ENCODE peak calls at places on chromosomes 5 and 9, in eight cellular contexts. S is WERI-Rb-1, R is IMR-90, M is GM23248, J is PC-9, H is GM23338, P is sigmoid colon, Y is right cardiac atrium. L is an unnamed sample.

GRCh38 chr5:59061377-59061776 is 478.5 kb downstream of the RAB3C start:
- DNase-seq in S (no peak), R (peak), M (no peak), J (no peak), H (no peak), P (no peak), Y (no peak), L (no peak)

GRCh38 chr5:124889522-124889828 is 143.0 kb upstream of the ZNF608 start:
- DNase-seq in S (no peak), R (no peak), M (peak), J (no peak), H (no peak), P (no peak), Y (no peak), L (no peak)

GRCh38 chr9:88143944-88144343 is 5.7 kb upstream of the SPATA31C2 start:
- DNase-seq in S (no peak), R (no peak), M (no peak), J (no peak), H (no peak), P (no peak), Y (no peak), L (no peak)

GRCh38 chr5:84729326-84729725 is 344.6 kb upstream of the EDIL3 start:
- DNase-seq in S (no peak), R (peak), M (peak), J (no peak), H (no peak), P (no peak), Y (no peak), L (no peak)

GRCh38 chr9:14346826-14347407 is 33.0 kb upstream of the NFIB start:
- DNase-seq in S (no peak), R (no peak), M (no peak), J (no peak), H (peak), P (no peak), Y (peak), L (no peak)

GRCh38 chr9:75930766-75931311 is 40.4 kb downstream of the PCSK5 start:
- DNase-seq in S (no peak), R (no peak), M (peak), J (peak), H (no peak), P (no peak), Y (no peak), L (no peak)

GRCh38 chr9:110427497-110428104 is 89.9 kb upstream of the TXNDC8 start:
- DNase-seq in S (peak), R (peak), M (peak), J (no peak), H (peak), P (no peak), Y (peak), L (no peak)

GRCh38 chr5:62720036-62720441 is 141.4 kb downstream of the LRRC70 start:
- DNase-seq in S (peak), R (peak), M (peak), J (no peak), H (peak), P (no peak), Y (peak), L (peak)

GRCh38 chr5:132176987-132177386 is 50.7 kb downstream of the P4HA2 start:
- DNase-seq in S (no peak), R (peak), M (peak), J (no peak), H (no peak), P (no peak), Y (no peak), L (no peak)

GRCh38 chr5:124790261-124790894 is 43.9 kb upstream of the ZNF608 start:
- DNase-seq in S (no peak), R (peak), M (peak), J (no peak), H (no peak), P (no peak), Y (no peak), L (peak)

GRCh38 chr5:179763215-179763945 is 30.4 kb upstream of the LTC4S start:
- DNase-seq in S (peak), R (peak), M (peak), J (peak), H (peak), P (peak), Y (peak), L (peak)

GRCh38 chr5:121984250-121984649 is 22.5 kb downstream of the SRFBP1 start:
- DNase-seq in S (no peak), R (no peak), M (no peak), J (no peak), H (no peak), P (no peak), Y (no peak), L (no peak)

GRCh38 chr5:121979691-121980090 is 17.9 kb downstream of the SRFBP1 start:
- DNase-seq in S (no peak), R (no peak), M (no peak), J (no peak), H (no peak), P (no peak), Y (no peak), L (no peak)

GRCh38 chr5:121982500-121983261 is 20.9 kb downstream of the SRFBP1 start:
- DNase-seq in S (no peak), R (peak), M (peak), J (no peak), H (no peak), P (no peak), Y (no peak), L (no peak)

GRCh38 chr5:121981254-121981653 is 19.5 kb downstream of the SRFBP1 start:
- DNase-seq in S (no peak), R (no peak), M (no peak), J (no peak), H (no peak), P (no peak), Y (no peak), L (no peak)

DNA sequence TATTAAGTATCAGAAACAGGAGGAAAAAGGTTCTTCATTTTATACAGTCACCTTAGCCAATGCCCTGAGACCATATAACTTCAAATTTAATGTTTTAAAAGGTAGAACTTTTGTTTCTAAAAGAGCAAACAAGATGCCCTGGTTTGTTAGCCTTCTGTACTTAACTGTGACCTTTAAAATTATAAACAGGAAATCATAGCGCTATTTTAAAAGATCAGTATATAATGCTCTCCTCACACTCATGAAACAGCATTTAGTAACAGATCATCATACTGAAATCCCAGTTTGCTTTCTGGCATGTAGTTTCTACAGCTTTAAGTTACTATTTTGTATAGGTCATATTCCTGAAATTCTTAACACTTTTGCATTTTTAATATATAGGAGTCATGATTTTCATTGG is 20.3 kb downstream of the SRFBP1 start:
- DNase-seq in S (no peak), R (no peak), M (no peak), J (no peak), H (no peak), P (no peak), Y (no peak), L (no peak)
- H3K27ac ChIP-seq in S (no peak), R (peak), M (no peak), J (no peak), H (no peak), P (peak), Y (no peak), L (peak)

GRCh38 chr9:33158555-33159057 is 8.5 kb downstream of the B4GALT1 start:
- DNase-seq in S (no peak), R (no peak), M (no peak), J (no peak), H (no peak), P (no peak), Y (no peak), L (no peak)
- H3K27ac ChIP-seq in S (no peak), R (peak), M (peak), J (peak), H (peak), P (peak), Y (peak), L (peak)

DNA sequence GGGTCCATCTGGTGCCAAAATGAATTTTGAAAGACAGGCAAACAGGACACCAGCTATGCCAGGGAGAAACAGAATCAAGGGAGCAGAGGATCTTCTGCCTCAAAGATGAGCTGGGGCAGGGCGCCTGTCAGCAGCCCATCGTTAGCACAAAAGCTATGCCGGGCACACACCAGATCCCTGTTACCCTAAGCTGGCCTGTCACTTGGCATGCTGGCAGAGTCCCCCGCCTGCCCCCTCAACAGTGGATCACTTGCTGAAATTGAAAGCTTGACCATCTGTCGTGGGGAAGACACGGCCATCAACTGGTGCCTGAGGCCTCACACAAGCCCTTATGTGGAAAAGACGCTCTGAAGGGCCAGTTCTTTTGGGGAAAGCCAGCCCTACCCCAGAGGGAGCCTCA is 256.4 kb downstream of the EBF1 start:
- DNase-seq in S (peak), R (no peak), M (no peak), J (no peak), H (peak), P (no peak), Y (no peak), L (no peak)
- H3K27ac ChIP-seq in S (no peak), R (no peak), M (no peak), J (no peak), H (no peak), P (no peak), Y (no peak), L (no peak)

DNA sequence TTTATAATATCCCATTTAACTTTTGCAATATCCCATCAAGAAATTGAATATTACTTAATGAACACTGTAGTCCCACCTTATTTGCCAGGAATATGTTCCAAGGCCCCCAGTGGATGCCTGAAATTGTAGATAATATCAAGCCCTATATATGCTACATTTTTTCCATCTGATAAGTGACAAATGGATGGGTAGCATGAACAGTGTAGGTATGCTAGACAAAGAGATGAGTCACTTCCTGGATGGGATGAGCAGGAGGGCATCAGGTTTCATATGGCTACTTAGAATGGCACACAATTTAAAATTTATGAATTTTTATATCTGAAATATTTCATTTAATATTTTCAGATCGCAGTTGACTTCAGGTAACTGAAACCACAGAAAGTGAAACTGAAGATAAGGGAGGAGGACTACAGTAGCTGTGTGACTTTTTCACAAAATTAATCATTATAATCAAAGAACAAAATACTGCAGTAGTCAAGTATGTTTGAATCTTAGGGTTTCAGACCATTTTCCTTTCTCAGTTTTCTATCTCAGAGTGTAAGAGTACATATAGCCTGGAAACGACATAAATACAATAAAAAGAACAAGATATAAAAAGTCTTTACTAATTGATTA is 636.4 kb upstream of the ARRDC3 start:
- DNase-seq in S (no peak), R (peak), M (peak), J (no peak), H (no peak), P (no peak), Y (no peak), L (peak)
- H3K27ac ChIP-seq in S (no peak), R (no peak), M (no peak), J (no peak), H (no peak), P (no peak), Y (no peak), L (no peak)

GRCh38 chr5:95927927-95928723 is 33.5 kb downstream of the ELL2 start:
- DNase-seq in S (no peak), R (peak), M (peak), J (no peak), H (no peak), P (no peak), Y (no peak), L (no peak)
- H3K27ac ChIP-seq in S (no peak), R (no peak), M (peak), J (no peak), H (peak), P (no peak), Y (no peak), L (peak)

L was measured in epithelial cell of prostate.